ENCODE peak calls at places on chromosome 22, in eight cellular contexts. Q is esophagus muscularis mucosa; B is CD8-positive, alpha-beta T cell; S is breast epithelium; E is lung; V is hepatocyte; A is body of pancreas; Y is suprapubic skin. J is an unnamed sample. For H3K36me3, the result is how much of the 10 kb centered on the place peaks cover.

GRCh38 chr22:39432361-39432811 is 24.4 kb upstream of the MGAT3 start:
- DNase-seq in Q (no peak), B (no peak), S (no peak), E (no peak), V (peak), A (no peak), Y (no peak), J (no peak)

GRCh38 chr22:27778299-27779090 is 23.1 kb downstream of the MN1 start:
- DNase-seq in Q (no peak), B (no peak), S (no peak), E (no peak), V (no peak), A (no peak), Y (no peak), J (no peak)

GRCh38 chr22:46479046-46479445 is 58.4 kb downstream of the CELSR1 start:
- DNase-seq in Q (no peak), B (no peak), S (no peak), E (no peak), V (no peak), A (no peak), Y (no peak), J (no peak)

GRCh38 chr22:32752868-32753520 is 48.5 kb upstream of the TIMP3 start:
- DNase-seq in Q (no peak), B (no peak), S (no peak), E (no peak), V (no peak), A (no peak), Y (no peak), J (no peak)

GRCh38 chr22:32995335-32995734 is 62.8 kb downstream of the SYN3 start:
- DNase-seq in Q (no peak), B (no peak), S (no peak), E (no peak), V (no peak), A (no peak), Y (no peak), J (no peak)

GRCh38 chr22:17920145-17920605 is 104.2 kb downstream of the MICAL3 start:
- DNase-seq in Q (no peak), B (no peak), S (no peak), E (no peak), V (peak), A (peak), Y (no peak), J (no peak)

GRCh38 chr22:43867839-43868652 is 5.7 kb upstream of the SULT4A1 start:
- DNase-seq in Q (no peak), B (no peak), S (peak), E (no peak), V (peak), A (peak), Y (no peak), J (peak)

GRCh38 chr22:38317995-38318715 is 922 bp upstream of the CSNK1E start:
- DNase-seq in Q (no peak), B (no peak), S (peak), E (peak), V (peak), A (peak), Y (no peak), J (peak)

GRCh38 chr22:49381595-49382450 is 445.9 kb downstream of the BRD1 start:
- DNase-seq in Q (no peak), B (no peak), S (peak), E (peak), V (no peak), A (no peak), Y (peak), J (no peak)
- TF ChIP-seq CTCF in Q (no peak), B (no peak), S (no peak), E (no peak), V (no peak), A (no peak), Y (no peak), J (no peak)

DNA sequence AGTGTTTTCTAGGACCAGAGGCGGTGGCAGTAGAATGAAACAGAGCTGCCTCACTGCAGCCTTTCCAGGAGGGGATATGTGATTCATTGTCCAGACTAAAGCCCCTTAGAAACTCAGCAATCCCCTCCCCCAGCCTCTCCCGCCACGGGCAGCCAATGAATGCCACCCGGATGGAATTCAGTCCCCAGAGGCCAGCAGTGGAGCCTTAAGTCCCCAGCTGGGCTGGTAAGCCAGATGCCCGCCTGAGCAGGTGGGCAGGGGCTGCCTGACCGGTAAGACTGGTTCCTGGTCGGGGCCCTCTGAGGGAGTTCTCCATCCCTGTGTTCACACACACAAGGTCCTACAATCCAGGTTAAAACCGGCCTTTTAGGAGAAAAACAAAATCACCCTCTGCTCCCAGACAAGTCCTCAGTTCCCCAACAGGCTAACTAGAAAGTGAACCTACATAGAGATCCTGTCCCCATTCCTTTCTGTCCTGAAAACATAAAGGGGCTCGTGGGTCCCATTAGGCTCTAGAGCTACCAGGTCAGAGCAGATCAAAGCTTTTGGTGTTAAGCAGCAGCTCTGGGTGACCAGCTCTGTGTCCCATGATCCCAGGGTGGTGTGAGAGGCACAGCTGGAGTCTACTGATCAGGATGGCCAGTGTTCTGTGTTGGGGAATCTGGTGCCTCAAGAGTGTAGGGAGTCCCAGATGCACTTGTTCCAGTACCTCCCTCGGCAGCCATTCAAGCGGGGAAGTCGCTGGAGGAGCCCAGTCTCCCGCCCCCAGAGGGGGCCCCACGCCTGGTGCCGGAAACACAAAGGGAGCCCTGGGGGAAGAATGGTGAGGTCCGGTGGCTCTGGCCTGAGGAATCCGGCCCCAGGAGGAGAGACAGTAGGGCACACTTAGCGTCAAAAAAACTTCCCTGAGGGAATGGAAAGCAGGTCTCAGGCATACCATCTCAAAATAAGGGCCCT is 2.6 kb downstream of the PATZ1 start:
- DNase-seq in Q (no peak), B (no peak), S (peak), E (peak), V (peak), A (peak), Y (no peak), J (no peak)
- H3K36me3 ChIP-seq in Q (under half), B (under half), S (under half), E (under half), V (under half), A (under half), Y (under half), J (under half)

DNA sequence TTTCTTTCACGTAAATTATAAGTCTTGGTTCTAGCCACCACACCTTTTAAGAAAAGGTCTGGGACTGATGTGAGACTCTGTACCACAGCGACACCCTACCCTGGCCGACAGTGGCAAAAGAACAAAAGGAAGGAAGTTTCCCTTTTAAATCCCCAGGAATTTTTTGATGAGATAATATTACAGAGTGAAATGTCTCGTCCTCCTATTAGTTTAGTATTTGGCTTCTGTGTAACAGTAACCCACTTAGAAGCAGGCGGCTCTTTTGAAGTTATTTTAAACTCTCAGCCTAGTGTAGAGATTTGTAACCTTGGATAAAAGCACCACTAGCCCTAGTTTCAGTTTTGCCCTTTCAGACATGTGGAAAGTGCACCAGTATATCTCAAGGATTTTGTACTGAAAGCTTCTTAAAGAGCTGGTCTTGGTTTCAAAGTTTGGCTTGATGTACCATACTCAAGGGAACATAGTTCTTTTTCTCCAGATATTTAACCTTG is 84.1 kb downstream of the C22orf31 start:
- DNase-seq in Q (no peak), B (no peak), S (no peak), E (no peak), V (no peak), A (peak), Y (no peak), J (no peak)
- TF ChIP-seq CTCF in Q (no peak), B (no peak), S (no peak), E (no peak), V (no peak), A (no peak), Y (no peak), J (peak)

GRCh38 chr22:42167066-42167465 is 36.5 kb upstream of the CYP2D6 start:
- DNase-seq in Q (no peak), B (no peak), S (no peak), E (no peak), V (no peak), A (no peak), Y (no peak), J (no peak)
- H3K36me3 ChIP-seq in Q (under half), B (under half), S (under half), E (under half), V (under half), A (under half), Y (under half), J (under half)

DNA sequence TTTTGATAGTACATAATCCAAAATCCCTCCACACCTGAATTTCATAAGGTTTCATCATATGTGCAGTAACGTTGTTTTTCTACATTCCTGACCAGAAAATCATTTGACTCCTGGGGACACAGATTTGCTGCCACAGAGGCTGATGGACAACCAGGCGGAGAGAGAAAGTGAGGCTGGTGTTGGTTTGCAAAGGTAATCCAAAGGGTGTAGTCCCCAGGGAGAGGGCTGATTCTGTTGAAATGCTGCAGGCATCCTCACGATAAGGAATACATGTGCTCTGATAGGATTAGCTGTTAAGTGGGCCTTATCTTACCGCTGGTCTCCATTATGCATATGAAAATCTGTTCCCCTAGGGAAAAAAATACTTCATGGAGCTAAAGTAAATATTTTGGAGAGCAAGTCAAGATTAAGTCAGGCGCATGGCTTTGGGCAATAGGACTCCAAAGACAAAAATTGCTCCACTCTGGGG is 8.1 kb downstream of the APOL6 start:
- DNase-seq in Q (peak), B (no peak), S (no peak), E (no peak), V (no peak), A (no peak), Y (no peak), J (no peak)
- TF ChIP-seq CTCF in Q (no peak), B (no peak), S (no peak), E (no peak), V (no peak), A (no peak), Y (no peak), J (no peak)

DNA sequence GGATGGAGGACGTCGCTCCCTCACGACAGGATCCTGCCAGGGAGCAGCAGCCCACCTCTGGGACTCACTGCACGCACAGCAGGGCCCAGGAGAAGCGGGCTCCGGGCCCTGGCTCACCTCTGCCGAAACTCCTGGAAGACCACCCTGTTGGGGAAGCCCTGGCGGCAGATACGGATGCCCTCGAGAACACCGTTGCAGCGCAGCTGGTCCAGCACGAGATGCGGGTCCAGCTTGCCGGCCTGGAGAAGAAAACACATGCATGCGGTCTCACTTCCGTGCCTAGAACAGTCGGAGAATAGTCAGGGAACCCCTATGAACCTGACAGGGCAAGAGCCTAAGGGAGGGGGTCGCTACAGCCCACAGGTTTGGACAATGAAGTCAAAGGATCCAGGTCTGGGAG is 52.9 kb downstream of the APOL1 start:
- DNase-seq in Q (no peak), B (no peak), S (no peak), E (no peak), V (no peak), A (no peak), Y (no peak), J (no peak)
- H3K36me3 ChIP-seq in Q (half or more), B (half or more), S (under half), E (half or more), V (under half), A (under half), Y (half or more), J (under half)

DNA sequence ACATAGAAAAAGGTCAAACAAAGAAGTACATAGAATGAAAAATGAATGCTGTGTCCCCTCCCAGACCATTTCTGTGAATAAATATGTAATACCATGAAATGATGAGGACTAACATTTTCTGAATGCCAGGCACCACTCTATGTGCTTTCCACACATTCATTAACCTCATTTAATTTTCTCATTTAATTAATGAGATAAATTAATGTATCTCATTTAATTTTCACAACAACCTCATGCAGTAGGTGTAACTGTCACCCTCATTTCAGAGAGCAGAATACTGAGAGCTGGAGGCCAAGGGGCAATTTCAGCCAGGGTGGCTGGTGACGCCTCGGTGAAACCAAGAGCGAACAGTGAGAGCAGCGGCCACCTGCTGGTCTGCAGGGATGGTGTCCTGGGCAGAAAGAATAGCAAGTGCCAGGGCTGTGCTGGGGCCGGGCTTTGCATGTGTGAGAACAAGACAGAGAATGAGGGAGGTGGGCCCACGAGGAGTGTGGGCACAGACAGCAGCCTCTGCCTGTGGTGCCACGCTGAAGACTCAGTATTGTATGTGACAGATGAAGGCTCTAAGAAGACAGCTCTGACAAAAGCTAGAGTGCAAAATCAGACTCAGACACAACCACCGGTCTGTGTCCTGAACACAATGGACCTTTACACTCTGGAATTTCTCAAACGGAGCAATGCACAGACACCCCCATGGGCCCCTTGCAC is 1.8 kb upstream of the SERPIND1 start:
- DNase-seq in Q (no peak), B (no peak), S (no peak), E (no peak), V (peak), A (no peak), Y (no peak), J (no peak)
- TF ChIP-seq CTCF in Q (no peak), B (no peak), S (no peak), E (no peak), V (peak), A (no peak), Y (no peak), J (peak)

DNA sequence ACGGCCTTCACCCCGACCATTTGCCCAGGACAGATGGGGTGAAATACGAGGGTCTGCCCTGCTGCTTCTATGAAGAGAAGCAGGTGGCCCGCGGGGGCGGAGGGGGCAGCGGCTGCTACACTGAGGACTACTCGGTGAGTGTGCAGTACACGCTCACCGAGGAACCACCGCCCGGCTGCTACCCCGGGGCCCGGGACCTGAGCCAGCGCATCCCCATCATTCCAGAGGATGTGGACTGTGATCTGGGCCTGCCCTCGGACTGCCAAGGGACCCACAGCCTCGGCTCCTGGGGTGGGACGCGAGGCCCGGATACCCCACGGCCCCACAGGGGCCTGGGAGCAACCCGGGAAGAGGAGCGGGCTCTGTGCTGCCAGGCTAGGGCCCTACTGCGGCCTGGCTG is 11.2 kb downstream of the C22orf31 start:
- DNase-seq in Q (no peak), B (no peak), S (no peak), E (no peak), V (no peak), A (no peak), Y (no peak), J (no peak)
- H3K36me3 ChIP-seq in Q (under half), B (under half), S (under half), E (under half), V (under half), A (under half), Y (under half), J (under half)